ENCODE peak calls at places on chromosomes 16 and 17, in nine cellular contexts. One of them, this sample, is unnamed.

GRCh38 chr17:82126479-82127314 is 28.7 kb upstream of the FASN start:
- DNase-seq in heart left ventricle: no peak
- DNase-seq in IMR-90: no peak
- DNase-seq in ovary: no peak
- DNase-seq in adrenal gland: no peak
- DNase-seq in spleen: no peak
- DNase-seq in stomach: no peak
- DNase-seq in prostate gland: no peak
- DNase-seq in endothelial cell of umbilical vein: no peak
- DNase-seq in this sample: peak; percentile 68

GRCh38 chr17:7560172-7561027 is 1.3 kb upstream of the SENP3 start:
- DNase-seq in ovary: peak; percentile 69
- DNase-seq in heart left ventricle: peak; percentile 59
- DNase-seq in spleen: no peak
- DNase-seq in stomach: peak; percentile 81
- DNase-seq in IMR-90: peak; percentile 49
- DNase-seq in prostate gland: peak; percentile 48
- DNase-seq in endothelial cell of umbilical vein: peak; percentile 56
- DNase-seq in adrenal gland: peak; percentile 63
- DNase-seq in this sample: peak; percentile 66

GRCh38 chr16:54194008-54194731 is 92.4 kb downstream of the IRX3 start:
- DNase-seq in endothelial cell of umbilical vein: no peak
- DNase-seq in spleen: no peak
- DNase-seq in heart left ventricle: peak; percentile 86
- DNase-seq in ovary: peak; percentile 45
- DNase-seq in stomach: peak; percentile 58
- DNase-seq in prostate gland: peak; percentile 76
- DNase-seq in IMR-90: no peak
- DNase-seq in adrenal gland: peak; percentile 24
- DNase-seq in this sample: no peak

GRCh38 chr16:78298986-78299385 is 199.5 kb downstream of the WWOX start:
- DNase-seq in spleen: no peak
- DNase-seq in ovary: no peak
- DNase-seq in adrenal gland: no peak
- DNase-seq in IMR-90: no peak
- DNase-seq in endothelial cell of umbilical vein: no peak
- DNase-seq in stomach: no peak
- DNase-seq in prostate gland: no peak
- DNase-seq in heart left ventricle: no peak
- DNase-seq in this sample: no peak

GRCh38 chr17:31074772-31075538 is 19.8 kb upstream of the NF1 start:
- DNase-seq in ovary: no peak
- DNase-seq in prostate gland: no peak
- DNase-seq in heart left ventricle: no peak
- DNase-seq in endothelial cell of umbilical vein: no peak
- DNase-seq in spleen: no peak
- DNase-seq in IMR-90: peak; percentile 75
- DNase-seq in stomach: no peak
- DNase-seq in adrenal gland: no peak
- DNase-seq in this sample: no peak

GRCh38 chr17:81306898-81307510 is 11.9 kb upstream of the SLC38A10 start:
- DNase-seq in IMR-90: no peak
- DNase-seq in prostate gland: no peak
- DNase-seq in adrenal gland: no peak
- DNase-seq in ovary: no peak
- DNase-seq in spleen: no peak
- DNase-seq in stomach: no peak
- DNase-seq in endothelial cell of umbilical vein: no peak
- DNase-seq in heart left ventricle: no peak
- DNase-seq in this sample: no peak

GRCh38 chr17:48160177-48160967 is 52.8 kb downstream of the SNX11 start:
- DNase-seq in heart left ventricle: no peak
- DNase-seq in prostate gland: no peak
- DNase-seq in endothelial cell of umbilical vein: no peak
- DNase-seq in IMR-90: no peak
- DNase-seq in stomach: peak; percentile 50
- DNase-seq in ovary: no peak
- DNase-seq in adrenal gland: no peak
- DNase-seq in spleen: no peak
- DNase-seq in this sample: no peak

GRCh38 chr16:5188318-5189025 is 90.9 kb upstream of the EEF2KMT start:
- DNase-seq in IMR-90: no peak
- DNase-seq in ovary: no peak
- DNase-seq in stomach: no peak
- DNase-seq in heart left ventricle: no peak
- DNase-seq in adrenal gland: no peak
- DNase-seq in endothelial cell of umbilical vein: no peak
- DNase-seq in prostate gland: no peak
- DNase-seq in spleen: no peak
- DNase-seq in this sample: no peak

GRCh38 chr17:40648326-40648968 is 829 bp upstream of the SMARCE1 start:
- DNase-seq in IMR-90: peak; percentile 19
- DNase-seq in ovary: no peak
- DNase-seq in adrenal gland: no peak
- DNase-seq in spleen: no peak
- DNase-seq in prostate gland: peak; percentile 24
- DNase-seq in stomach: peak; percentile 37
- DNase-seq in endothelial cell of umbilical vein: peak; percentile 53
- DNase-seq in heart left ventricle: no peak
- DNase-seq in this sample: no peak

GRCh38 chr16:3474136-3474779 is 21.0 kb downstream of the C16orf90 start:
- DNase-seq in stomach: peak; percentile 33
- DNase-seq in ovary: no peak
- DNase-seq in IMR-90: no peak
- DNase-seq in spleen: no peak
- DNase-seq in prostate gland: no peak
- DNase-seq in endothelial cell of umbilical vein: no peak
- DNase-seq in heart left ventricle: no peak
- DNase-seq in adrenal gland: no peak
- DNase-seq in this sample: no peak

GRCh38 chr16:84284168-84284722 is 10.4 kb upstream of the WFDC1 start:
- DNase-seq in adrenal gland: peak; percentile 26
- DNase-seq in heart left ventricle: peak; percentile 58
- DNase-seq in spleen: peak; percentile 80
- DNase-seq in stomach: peak; percentile 46
- DNase-seq in IMR-90: no peak
- DNase-seq in prostate gland: no peak
- DNase-seq in ovary: peak; percentile 83
- DNase-seq in endothelial cell of umbilical vein: no peak
- DNase-seq in this sample: peak; percentile 66

GRCh38 chr16:49664221-49665215 is 191.4 kb downstream of the ZNF423 start:
- DNase-seq in IMR-90: no peak
- DNase-seq in adrenal gland: no peak
- DNase-seq in ovary: peak; percentile 73
- DNase-seq in spleen: no peak
- DNase-seq in prostate gland: no peak
- DNase-seq in heart left ventricle: peak; percentile 48
- DNase-seq in stomach: no peak
- DNase-seq in endothelial cell of umbilical vein: peak; percentile 8
- DNase-seq in this sample: no peak

GRCh38 chr16:85417156-85417860 is 195.8 kb upstream of the GSE1 start:
- DNase-seq in heart left ventricle: no peak
- DNase-seq in spleen: peak; percentile 67
- DNase-seq in adrenal gland: no peak
- DNase-seq in stomach: no peak
- DNase-seq in ovary: peak; percentile 17
- DNase-seq in IMR-90: no peak
- DNase-seq in endothelial cell of umbilical vein: no peak
- DNase-seq in prostate gland: no peak
- DNase-seq in this sample: no peak

GRCh38 chr17:15479697-15480096 is 12.3 kb upstream of the CDRT4 start:
- DNase-seq in IMR-90: peak; percentile 41
- DNase-seq in prostate gland: no peak
- DNase-seq in stomach: no peak
- DNase-seq in spleen: no peak
- DNase-seq in ovary: no peak
- DNase-seq in endothelial cell of umbilical vein: peak; percentile 75
- DNase-seq in heart left ventricle: no peak
- DNase-seq in adrenal gland: no peak
- DNase-seq in this sample: no peak

GRCh38 chr16:59060212-59060611 is 326.1 kb upstream of the GOT2 start:
- DNase-seq in endothelial cell of umbilical vein: no peak
- DNase-seq in prostate gland: no peak
- DNase-seq in IMR-90: peak; percentile 84
- DNase-seq in stomach: no peak
- DNase-seq in spleen: no peak
- DNase-seq in adrenal gland: no peak
- DNase-seq in heart left ventricle: no peak
- DNase-seq in ovary: no peak
- DNase-seq in this sample: no peak

GRCh38 chr16:81632392-81633146 is 146.5 kb upstream of the PLCG2 start:
- DNase-seq in spleen: peak; percentile 75
- DNase-seq in endothelial cell of umbilical vein: peak; percentile 83
- DNase-seq in IMR-90: peak; percentile 94
- DNase-seq in adrenal gland: peak; percentile 75
- DNase-seq in stomach: peak; percentile 49
- DNase-seq in heart left ventricle: no peak
- DNase-seq in ovary: no peak
- DNase-seq in prostate gland: no peak
- DNase-seq in this sample: no peak

GRCh38 chr17:73349138-73349537 is 37.3 kb upstream of the CDC42EP4 start:
- DNase-seq in ovary: peak; percentile 37
- DNase-seq in adrenal gland: no peak
- DNase-seq in spleen: no peak
- DNase-seq in IMR-90: no peak
- DNase-seq in stomach: no peak
- DNase-seq in endothelial cell of umbilical vein: no peak
- DNase-seq in prostate gland: no peak
- DNase-seq in heart left ventricle: no peak
- DNase-seq in this sample: no peak

GRCh38 chr16:84952335-84953050 is 58.8 kb downstream of the ZDHHC7 start:
- DNase-seq in spleen: peak; percentile 87
- DNase-seq in stomach: peak; percentile 85
- DNase-seq in heart left ventricle: peak; percentile 76
- DNase-seq in endothelial cell of umbilical vein: peak; percentile 87
- DNase-seq in prostate gland: peak; percentile 84
- DNase-seq in IMR-90: peak; percentile 82
- DNase-seq in ovary: peak; percentile 75
- DNase-seq in adrenal gland: peak; percentile 83
- DNase-seq in this sample: peak; percentile 69

GRCh38 chr16:425082-425718 is at the start of gene RAB11FIP3:
- DNase-seq in adrenal gland: peak; percentile 79
- DNase-seq in stomach: peak; percentile 80
- DNase-seq in heart left ventricle: peak; percentile 86
- DNase-seq in IMR-90: peak; percentile 77
- DNase-seq in spleen: peak; percentile 95
- DNase-seq in endothelial cell of umbilical vein: peak; percentile 88
- DNase-seq in prostate gland: peak; percentile 78
- DNase-seq in ovary: peak; percentile 87
- DNase-seq in this sample: peak; percentile 83
- TF ChIP-seq POLR2A in adrenal gland: peak; percentile 34
- TF ChIP-seq POLR2A in stomach: no peak
- TF ChIP-seq POLR2A in heart left ventricle: peak; percentile 94
- TF ChIP-seq POLR2A in IMR-90: peak; percentile 62
- TF ChIP-seq POLR2A in spleen: peak; percentile 40
- TF ChIP-seq POLR2A in endothelial cell of umbilical vein: peak; percentile 97
- TF ChIP-seq POLR2A in prostate gland: peak; percentile 60
- TF ChIP-seq POLR2A in ovary: peak; percentile 84
- TF ChIP-seq POLR2A in this sample: no peak

GRCh38 chr17:76000016-76000754 is 470 bp upstream of the CDK3 start:
- DNase-seq in stomach: peak; percentile 58
- DNase-seq in heart left ventricle: no peak
- DNase-seq in prostate gland: peak; percentile 60
- DNase-seq in spleen: peak; percentile 87
- DNase-seq in endothelial cell of umbilical vein: peak; percentile 40
- DNase-seq in adrenal gland: no peak
- DNase-seq in ovary: peak; percentile 60
- DNase-seq in IMR-90: peak; percentile 16
- DNase-seq in this sample: peak; percentile 80
- H3K27ac ChIP-seq in stomach: peak overlapping the region; percentile 18
- H3K27ac ChIP-seq in heart left ventricle: no peak overlapping the region
- H3K27ac ChIP-seq in prostate gland: peak overlapping the region; percentile 75
- H3K27ac ChIP-seq in spleen: no peak overlapping the region
- H3K27ac ChIP-seq in endothelial cell of umbilical vein: no peak overlapping the region
- H3K27ac ChIP-seq in adrenal gland: no peak overlapping the region
- H3K27ac ChIP-seq in ovary: no peak overlapping the region
- H3K27ac ChIP-seq in IMR-90: no peak overlapping the region
- H3K27ac ChIP-seq in this sample: no peak overlapping the region

DNA sequence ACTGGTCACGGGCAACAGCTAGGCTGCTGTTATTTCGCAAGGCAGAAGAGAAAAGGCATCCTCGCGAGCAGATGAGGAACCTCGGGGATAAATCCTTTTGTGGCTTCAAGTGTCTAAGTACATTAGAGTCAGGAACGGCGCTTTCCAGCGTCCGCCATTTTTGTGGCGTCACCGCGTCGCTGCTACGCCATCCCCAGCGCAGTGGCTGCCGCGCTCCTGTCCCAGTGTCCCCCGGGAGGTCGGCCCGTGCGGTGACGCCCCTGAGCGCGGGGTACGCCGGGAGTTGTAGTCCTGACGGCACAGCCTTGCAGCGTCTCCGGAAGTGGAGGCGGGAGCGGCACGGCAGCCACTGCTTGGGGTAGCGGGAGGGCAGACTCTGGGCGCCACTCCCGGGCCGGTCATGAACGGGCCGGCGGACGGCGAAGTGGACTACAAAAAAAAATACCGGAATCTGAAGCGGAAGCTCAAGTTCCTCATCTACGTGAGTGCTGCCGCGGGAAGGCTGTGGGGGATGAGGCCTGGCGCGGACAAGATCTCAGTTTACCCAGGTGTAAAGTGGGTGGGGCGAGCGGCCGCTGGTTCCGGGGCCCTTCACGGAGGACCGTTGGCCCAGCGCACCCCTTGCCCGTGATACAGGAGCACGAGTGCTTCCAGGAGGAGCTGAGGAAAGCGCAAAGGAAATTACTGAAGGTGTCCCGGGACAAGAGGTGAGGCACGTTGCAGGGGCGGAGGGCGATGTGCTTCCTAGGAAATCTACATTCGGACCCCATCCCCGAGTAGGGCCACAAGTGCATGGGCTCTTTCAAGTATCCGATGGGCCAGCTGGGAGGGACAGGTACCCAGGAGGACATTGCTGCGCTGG is at the start of gene INO80E:
- DNase-seq in heart left ventricle: peak; percentile 99
- DNase-seq in spleen: peak; percentile 100
- DNase-seq in prostate gland: peak; percentile 98
- DNase-seq in stomach: peak; percentile 99
- DNase-seq in ovary: peak; percentile 98
- DNase-seq in adrenal gland: peak; percentile 99
- DNase-seq in IMR-90: peak; percentile 93
- DNase-seq in endothelial cell of umbilical vein: peak; percentile 95
- DNase-seq in this sample: peak; percentile 99
- TF ChIP-seq POLR2A in heart left ventricle: peak; percentile 58
- TF ChIP-seq POLR2A in spleen: no peak
- TF ChIP-seq POLR2A in prostate gland: peak; percentile 43
- TF ChIP-seq POLR2A in stomach: no peak
- TF ChIP-seq POLR2A in ovary: peak; percentile 43
- TF ChIP-seq POLR2A in adrenal gland: no peak
- TF ChIP-seq POLR2A in IMR-90: peak; percentile 69
- TF ChIP-seq POLR2A in endothelial cell of umbilical vein: no peak
- TF ChIP-seq POLR2A in this sample: peak; percentile 39

DNA sequence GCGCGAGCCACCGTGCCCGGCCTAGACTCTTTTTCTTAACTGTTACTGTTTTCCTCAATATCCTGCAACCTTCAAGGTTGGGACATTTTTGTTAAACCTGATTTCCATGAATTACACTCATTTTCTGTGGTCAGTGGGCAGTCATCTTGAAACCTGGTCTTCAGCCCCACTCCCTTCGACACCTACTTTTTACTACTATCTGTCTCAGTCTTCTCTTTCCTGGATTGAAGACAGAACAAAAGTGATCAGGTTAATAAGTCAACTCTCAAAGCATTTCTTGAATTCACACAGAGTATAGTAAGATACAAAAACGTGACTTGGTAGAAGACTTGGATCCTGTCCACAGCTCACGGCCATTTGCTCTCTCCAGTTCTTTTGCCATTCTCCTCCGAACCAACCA is 6.1 kb downstream of the MINK1 start:
- DNase-seq in ovary: no peak
- DNase-seq in heart left ventricle: no peak
- DNase-seq in adrenal gland: no peak
- DNase-seq in IMR-90: no peak
- DNase-seq in spleen: no peak
- DNase-seq in stomach: no peak
- DNase-seq in endothelial cell of umbilical vein: no peak
- DNase-seq in prostate gland: no peak
- DNase-seq in this sample: no peak
- H3K27ac ChIP-seq in ovary: no peak overlapping the region
- H3K27ac ChIP-seq in heart left ventricle: no peak overlapping the region
- H3K27ac ChIP-seq in adrenal gland: no peak overlapping the region
- H3K27ac ChIP-seq in IMR-90: peak overlapping the region; percentile 30
- H3K27ac ChIP-seq in spleen: no peak overlapping the region
- H3K27ac ChIP-seq in stomach: no peak overlapping the region
- H3K27ac ChIP-seq in endothelial cell of umbilical vein: no peak overlapping the region
- H3K27ac ChIP-seq in prostate gland: no peak overlapping the region
- H3K27ac ChIP-seq in this sample: no peak overlapping the region

This sample was measured in Peyer's patch.